ENCODE peak calls at places on chromosomes 13 and 19, in six cellular contexts. W, N, E, M, L and I are unnamed samples.
A peak's percentile ranks its signal among the peaks of the same experiment; 100 is the strongest.

GRCh38 chr13:98385591-98385990 is 191.3 kb downstream of the STK24 start:
- DNase-seq in N (no peak), E (no peak), L (no peak), M (no peak), W (no peak), I (no peak)

GRCh38 chr13:38606697-38607096 is 80.2 kb upstream of the FREM2 start:
- DNase-seq in M (no peak), L (no peak), W (no peak), N (no peak), E (no peak), I (no peak)

GRCh38 chr19:14167594-14168138 is 31.3 kb upstream of the ASF1B start:
- DNase-seq in E (no peak), W (peak; percentile 36), N (no peak), L (no peak), M (no peak), I (no peak)

GRCh38 chr19:41409288-41409687 is 11.7 kb downstream of the BCKDHA start:
- DNase-seq in L (peak; percentile 88), W (no peak), E (no peak), N (no peak), M (no peak), I (no peak)

GRCh38 chr13:70668293-70668692 is 560.0 kb upstream of the KLHL1 start:
- DNase-seq in M (no peak), E (no peak), L (peak; percentile 47), N (no peak), W (no peak), I (no peak)

GRCh38 chr13:114096811-114097503 is 35.5 kb downstream of the RASA3 start:
- DNase-seq in M (peak; percentile 44), W (no peak), E (no peak), L (no peak), N (no peak), I (peak; percentile 52)

GRCh38 chr13:97659602-97660001 is 225.6 kb downstream of the RAP2A start:
- DNase-seq in L (peak; percentile 43), E (no peak), N (no peak), W (no peak), M (no peak), I (no peak)

GRCh38 chr13:60627071-60627686 is 230.2 kb downstream of the TDRD3 start:
- DNase-seq in L (peak; percentile 70), N (peak; percentile 5), M (no peak), W (peak; percentile 17), E (no peak), I (no peak)

GRCh38 chr19:12727745-12728433 is 4.2 kb upstream of the TNPO2 start:
- DNase-seq in W (no peak), M (no peak), E (no peak), L (no peak), N (no peak), I (no peak)

GRCh38 chr19:13723206-13723605 is 41.1 kb upstream of the MRI1 start:
- DNase-seq in M (no peak), E (no peak), W (no peak), N (no peak), L (no peak), I (no peak)

GRCh38 chr19:4575267-4575793 is 15.8 kb upstream of the SEMA6B start:
- DNase-seq in W (no peak), L (peak; percentile 84), E (no peak), N (no peak), M (no peak), I (no peak)

GRCh38 chr19:6519289-6519688 is 11.5 kb upstream of the TNFSF9 start:
- DNase-seq in N (no peak), W (no peak), L (no peak), E (no peak), M (no peak), I (no peak)

GRCh38 chr19:40348961-40349507 is 539 bp downstream of the PLD3 start:
- DNase-seq in W (no peak), E (no peak), M (no peak), N (no peak), L (peak; percentile 38), I (no peak)

GRCh38 chr19:18488838-18489626 is 32.8 kb downstream of the ELL start:
- DNase-seq in L (peak; percentile 77), N (no peak), M (no peak), W (no peak), E (no peak), I (no peak)